ENCODE peak calls at places on chromosomes 2 and 18, in seven cellular contexts. N is fibroblast of lung; H is cardiac fibroblast; A is AG04449; P is stimulated activated CD4-positive, alpha-beta T cell treated with anti-CD3 and anti-CD28 coated beads, Interleukin-1b, Interleukin-23, amount 100 ng/mL, for 1 hour; Q is NCI-H2107; W is H9. O is an unnamed sample.

GRCh38 chr2:86038291-86039081 is 67.2 kb downstream of the POLR1A start:
- DNase-seq in N (peak; percentile 91), H (no peak), A (no peak), P (no peak), Q (no peak), W (no peak), O (no peak)

GRCh38 chr2:223314831-223315230 is 262.8 kb downstream of the KCNE4 start:
- DNase-seq in N (peak; percentile 64), H (no peak), A (no peak), P (no peak), Q (no peak), W (no peak), O (no peak)

GRCh38 chr2:101382406-101382805 is 4.9 kb downstream of the CREG2 start:
- DNase-seq in N (no peak), H (no peak), A (no peak), P (no peak), Q (no peak), W (no peak), O (no peak)

GRCh38 chr18:48607049-48607984 is 68.5 kb downstream of the CTIF start:
- DNase-seq in N (peak; percentile 94), H (peak; percentile 89), A (peak; percentile 74), P (no peak), Q (no peak), W (no peak), O (no peak)

GRCh38 chr2:173347305-173348168 is 7.1 kb upstream of the CDCA7 start:
- DNase-seq in N (no peak), H (no peak), A (no peak), P (no peak), Q (no peak), W (no peak), O (no peak)

GRCh38 chr2:120275617-120276400 is 23.2 kb downstream of the RALB start:
- DNase-seq in N (no peak), H (no peak), A (no peak), P (no peak), Q (no peak), W (no peak), O (no peak)

GRCh38 chr2:85851253-85851955 is 37.4 kb downstream of the ST3GAL5 start:
- DNase-seq in N (no peak), H (no peak), A (no peak), P (no peak), Q (no peak), W (no peak), O (no peak)

GRCh38 chr2:233267516-233268245 is 16.2 kb downstream of the ATG16L1 start:
- DNase-seq in N (no peak), H (no peak), A (no peak), P (no peak), Q (no peak), W (no peak), O (no peak)

GRCh38 chr18:23260932-23261590 is 125.8 kb downstream of the CABLES1 start:
- DNase-seq in N (no peak), H (no peak), A (no peak), P (no peak), Q (no peak), W (no peak), O (no peak)

GRCh38 chr18:5175378-5175777 is 21.7 kb downstream of the AKAIN1 start:
- DNase-seq in N (no peak), H (no peak), A (no peak), P (no peak), Q (no peak), W (no peak), O (no peak)

GRCh38 chr18:66533693-66534092 is 70.2 kb downstream of the CDH19 start:
- DNase-seq in N (no peak), H (no peak), A (no peak), P (no peak), Q (no peak), W (no peak), O (no peak)

GRCh38 chr18:75341267-75341666 is 86.2 kb downstream of the SMIM21 start:
- DNase-seq in N (peak; percentile 10), H (peak; percentile 19), A (no peak), P (no peak), Q (no peak), W (no peak), O (no peak)

GRCh38 chr2:200736646-200737274 is 75.0 kb upstream of the BZW1 start:
- DNase-seq in N (peak; percentile 41), H (peak; percentile 55), A (no peak), P (no peak), Q (no peak), W (no peak), O (no peak)

GRCh38 chr2:237449193-237449797 is 35.3 kb upstream of the COL6A3 start:
- DNase-seq in N (peak; percentile 40), H (peak; percentile 79), A (no peak), P (no peak), Q (no peak), W (no peak), O (no peak)

GRCh38 chr2:108067820-108068405 is 81.6 kb downstream of the SLC5A7 start:
- DNase-seq in N (no peak), H (no peak), A (no peak), P (no peak), Q (no peak), W (no peak), O (no peak)

GRCh38 chr18:50051288-50051687 is 143.7 kb downstream of the MYO5B start:
- DNase-seq in N (no peak), H (peak; percentile 1), A (no peak), P (no peak), Q (no peak), W (peak; percentile 44), O (no peak)

GRCh38 chr2:179263015-179263414 is 1.6 kb downstream of the SESTD1 start:
- DNase-seq in N (peak; percentile 47), H (peak; percentile 90), A (no peak), P (no peak), Q (no peak), W (no peak), O (no peak)

GRCh38 chr2:100660851-100661584 is 98.2 kb downstream of the PDCL3 start:
- DNase-seq in N (no peak), H (no peak), A (no peak), P (no peak), Q (no peak), W (no peak), O (no peak)

GRCh38 chr18:6109743-6110142 is 214.4 kb upstream of the TMEM200C start:
- DNase-seq in N (no peak), H (no peak), A (no peak), P (no peak), Q (no peak), W (no peak), O (no peak)

GRCh38 chr2:133053541-133053940 is 383.5 kb upstream of the LYPD1 start:
- DNase-seq in N (peak; percentile 28), H (no peak), A (no peak), P (no peak), Q (no peak), W (no peak), O (no peak)

GRCh38 chr2:128421286-128421685 is 102.6 kb upstream of the HS6ST1 start:
- DNase-seq in N (no peak), H (no peak), A (no peak), P (no peak), Q (no peak), W (peak; percentile 16), O (no peak)

GRCh38 chr2:79621755-79622154 is 108.9 kb downstream of the CTNNA2 start:
- DNase-seq in N (no peak), H (no peak), A (no peak), P (no peak), Q (no peak), W (no peak), O (no peak)

GRCh38 chr2:10303634-10304378 is 1.1 kb downstream of the HPCAL1 start:
- DNase-seq in N (peak; percentile 56), H (peak; percentile 59), A (no peak), P (no peak), Q (no peak), W (no peak), O (no peak)

GRCh38 chr2:144349674-144350073 is 170.2 kb downstream of the ZEB2 start:
- DNase-seq in N (no peak), H (no peak), A (no peak), P (no peak), Q (no peak), W (no peak), O (no peak)

GRCh38 chr18:55320399-55321255 is 267.4 kb downstream of the TCF4 start:
- DNase-seq in N (peak; percentile 62), H (no peak), A (no peak), P (no peak), Q (peak; percentile 24), W (no peak), O (no peak)

GRCh38 chr2:15842771-15843666 is 97.3 kb upstream of the MYCN start:
- DNase-seq in N (no peak), H (no peak), A (no peak), P (no peak), Q (no peak), W (no peak), O (no peak)

O was measured in GOT3.